ENCODE peak calls at places on chromosome 10, in eight cellular contexts. U is left cardiac atrium; M is HEK293T; E is sciatic nerve; V is naive thymus-derived CD4-positive, alpha-beta T cell; Z is cardiac fibroblast; S is astrocyte of the spinal cord; B is astrocyte of the hippocampus. K is an unnamed sample.

GRCh38 chr10:120495226-120495625 is 38.2 kb downstream of the PLPP4 start:
- DNase-seq in U (no peak), M (no peak), E (no peak), V (no peak), Z (no peak), S (peak; percentile 77), B (peak; percentile 78), K (peak; percentile 57)

GRCh38 chr10:77442790-77443189 is 194.8 kb downstream of the KCNMA1 start:
- DNase-seq in U (no peak), M (no peak), E (no peak), V (no peak), Z (no peak), S (no peak), B (no peak), K (no peak)

GRCh38 chr10:124032982-124033886 is 60.2 kb downstream of the CHST15 start:
- DNase-seq in U (no peak), M (no peak), E (no peak), V (no peak), Z (peak; percentile 68), S (peak; percentile 92), B (peak; percentile 84), K (peak; percentile 41)

GRCh38 chr10:86856156-86856555 is 99.7 kb downstream of the BMPR1A start:
- DNase-seq in U (no peak), M (no peak), E (no peak), V (no peak), Z (no peak), S (no peak), B (no peak), K (no peak)

GRCh38 chr10:43398939-43399871 is 9.8 kb downstream of the HNRNPF start:
- DNase-seq in U (no peak), M (no peak), E (no peak), V (no peak), Z (peak; percentile 41), S (peak; percentile 37), B (peak; percentile 13), K (peak; percentile 37)

GRCh38 chr10:103793920-103794883 is 61.2 kb downstream of the SH3PXD2A start:
- DNase-seq in U (no peak), M (no peak), E (no peak), V (no peak), Z (no peak), S (no peak), B (no peak), K (peak; percentile 25)

GRCh38 chr10:122830965-122831353 is 14.7 kb downstream of the CUZD1 start:
- DNase-seq in U (no peak), M (no peak), E (no peak), V (no peak), Z (no peak), S (no peak), B (no peak), K (no peak)

GRCh38 chr10:31101123-31101522 is 69.5 kb upstream of the ZNF438 start:
- DNase-seq in U (no peak), M (no peak), E (no peak), V (no peak), Z (peak; percentile 63), S (peak; percentile 95), B (peak; percentile 89), K (peak; percentile 90)

GRCh38 chr10:9733764-9734163 is 1283.9 kb upstream of the CELF2 start:
- DNase-seq in U (no peak), M (no peak), E (no peak), V (no peak), Z (no peak), S (no peak), B (no peak), K (no peak)

GRCh38 chr10:119315128-119316001 is 108.0 kb downstream of the GRK5 start:
- DNase-seq in U (peak; percentile 67), M (peak; percentile 69), E (no peak), V (no peak), Z (peak; percentile 86), S (peak; percentile 97), B (peak; percentile 96), K (peak; percentile 67)